ENCODE peak calls at places on chromosomes 13 and 19, in six cellular contexts. O is smooth muscle cell of the brain vasculature; P is naive thymus-derived CD8-positive, alpha-beta T cell; V is tibial artery; E is stimulated activated CD8-positive, alpha-beta memory T cell treated with anti-CD3 and anti-CD28 coated beads, Interleukin-4, amount 100 ng/mL, for 48 hours; F is right cardiac atrium. A is an unnamed sample.
A peak's percentile ranks its signal among the peaks of the same experiment; 100 is the strongest.

GRCh38 chr13:70905035-70905434 is 796.8 kb upstream of the KLHL1 start:
- DNase-seq in P (no peak), V (no peak), O (no peak), F (no peak), E (no peak), A (no peak)

GRCh38 chr19:30908262-30908771 is 440.9 kb downstream of the TSHZ3 start:
- DNase-seq in P (no peak), V (no peak), F (no peak), O (no peak), E (no peak), A (no peak)

GRCh38 chr13:30905932-30906383 is at the start of gene MEDAG:
- DNase-seq in E (no peak), O (no peak), F (peak; percentile 95), P (no peak), V (peak; percentile 93), A (peak; percentile 24)

GRCh38 chr13:27035892-27036235 is 135.7 kb downstream of the USP12 start:
- DNase-seq in P (no peak), E (no peak), F (no peak), O (no peak), V (no peak), A (no peak)

GRCh38 chr19:32351807-32352630 is 6.6 kb downstream of the ZNF507 start:
- DNase-seq in O (no peak), P (no peak), V (no peak), F (no peak), E (no peak), A (no peak)

GRCh38 chr13:30051531-30052060 is 201.2 kb upstream of the UBL3 start:
- DNase-seq in E (no peak), F (no peak), V (no peak), P (no peak), O (no peak), A (no peak)

GRCh38 chr13:23069571-23069970 is 111.2 kb upstream of the SGCG start:
- DNase-seq in P (no peak), F (no peak), O (no peak), V (no peak), E (no peak), A (peak; percentile 40)

GRCh38 chr13:93872376-93872775 is 607.1 kb downstream of the DCT start:
- DNase-seq in P (no peak), V (no peak), E (no peak), O (no peak), F (no peak), A (no peak)

GRCh38 chr19:3336680-3337523 is 29.5 kb upstream of the NFIC start:
- DNase-seq in E (no peak), O (no peak), V (peak; percentile 90), F (peak; percentile 97), P (no peak), A (no peak)

GRCh38 chr13:100088282-100088647 is 628 bp upstream of the PCCA start:
- DNase-seq in E (peak; percentile 24), O (no peak), P (no peak), F (no peak), V (no peak), A (no peak)

GRCh38 chr19:4124638-4125037 is 716 bp upstream of the MAP2K2 start:
- DNase-seq in V (no peak), E (no peak), O (no peak), P (no peak), F (no peak), A (no peak)

GRCh38 chr13:96880419-96880818 is 113.9 kb downstream of the OXGR1 start:
- DNase-seq in V (no peak), F (no peak), O (no peak), E (no peak), P (no peak), A (no peak)

GRCh38 chr13:50448535-50448981 is 394.9 kb downstream of the DLEU7 start:
- DNase-seq in E (no peak), F (no peak), O (no peak), P (no peak), V (no peak), A (no peak)

GRCh38 chr13:28411859-28412353 is 83.0 kb downstream of the FLT1 start:
- DNase-seq in V (no peak), O (no peak), F (no peak), P (no peak), E (no peak), A (no peak)

GRCh38 chr19:46404884-46405658 is 8.3 kb downstream of the CCDC8 start:
- DNase-seq in V (no peak), E (no peak), F (peak; percentile 73), P (no peak), O (no peak), A (no peak)

GRCh38 chr19:11995174-11995573 is 30.3 kb downstream of the ZNF763 start:
- DNase-seq in P (no peak), O (no peak), F (no peak), V (no peak), E (no peak), A (no peak)

GRCh38 chr19:3411636-3412035 is 45.3 kb downstream of the NFIC start:
- DNase-seq in P (no peak), E (no peak), V (no peak), O (no peak), F (no peak), A (no peak)

GRCh38 chr19:35151273-35152065 is 3.1 kb upstream of the FXYD5 start:
- DNase-seq in E (no peak), P (no peak), O (no peak), F (no peak), V (no peak), A (no peak)

GRCh38 chr13:25890671-25891212 is 161.1 kb downstream of the SHISA2 start:
- DNase-seq in F (no peak), O (no peak), E (no peak), V (no peak), P (no peak), A (no peak)

GRCh38 chr13:108961542-108962125 is 332.2 kb downstream of the MYO16 start:
- DNase-seq in P (no peak), V (no peak), F (no peak), O (no peak), E (no peak), A (no peak)

GRCh38 chr19:3710265-3710812 is 2.2 kb downstream of the TJP3 start:
- DNase-seq in P (no peak), O (no peak), V (peak; percentile 75), F (peak; percentile 87), E (no peak), A (no peak)

GRCh38 chr13:73367886-73368285 is 309.1 kb downstream of the KLF5 start:
- DNase-seq in O (no peak), V (no peak), F (no peak), E (no peak), P (no peak), A (no peak)

GRCh38 chr13:112686987-112687386 is 2.9 kb upstream of the ATP11A start:
- DNase-seq in V (no peak), O (no peak), F (no peak), P (no peak), E (no peak), A (no peak)

GRCh38 chr19:40165362-40165937 is 25.8 kb upstream of the MAP3K10 start:
- DNase-seq in E (peak; percentile 86), V (peak; percentile 44), P (peak; percentile 68), O (no peak), F (peak; percentile 73), A (no peak)

GRCh38 chr13:30739646-30740642 is 4.6 kb downstream of the ALOX5AP start:
- DNase-seq in O (no peak), P (no peak), V (no peak), F (no peak), E (peak; percentile 73), A (no peak)

GRCh38 chr13:53946500-53946899 is 917.9 kb downstream of the OLFM4 start:
- DNase-seq in P (no peak), F (no peak), E (no peak), V (no peak), O (no peak), A (no peak)

GRCh38 chr13:114071441-114071840 is 61.0 kb downstream of the RASA3 start:
- DNase-seq in E (no peak), F (peak; percentile 43), P (no peak), O (no peak), V (no peak), A (no peak)

GRCh38 chr13:25085125-25085742 is 10.7 kb upstream of the PABPC3 start:
- DNase-seq in O (no peak), V (no peak), E (peak; percentile 28), P (no peak), F (no peak), A (no peak)

GRCh38 chr19:52296773-52297600 is at the start of gene ZNF480:
- DNase-seq in V (peak; percentile 84), O (peak; percentile 39), F (peak; percentile 96), P (peak; percentile 84), E (peak; percentile 84), A (peak; percentile 46)

GRCh38 chr19:55096061-55096701 is 20.5 kb downstream of the EPS8L1 start:
- DNase-seq in F (peak; percentile 28), P (no peak), E (no peak), O (no peak), V (no peak), A (no peak)

GRCh38 chr13:40158218-40158617 is 502.8 kb downstream of the COG6 start:
- DNase-seq in V (no peak), F (no peak), P (no peak), E (no peak), O (no peak), A (no peak)

GRCh38 chr13:44040070-44040753 is 160.5 kb downstream of the LACC1 start:
- DNase-seq in V (no peak), P (no peak), O (no peak), F (no peak), E (no peak), A (no peak)